ENCODE peak calls at places on chromosomes 5 and 9, in four cellular contexts. M is GM23338, I is spleen, E is SJSA1. S is an unnamed sample.

GRCh38 chr9:137281345-137282116 is 4.0 kb downstream of the TOR4A start:
- DNase-seq in M (peak), I (peak), E (no peak), S (no peak)

GRCh38 chr9:126902160-126902559 is 12.4 kb upstream of the RALGPS1 start:
- DNase-seq in I (no peak), E (no peak), M (no peak), S (no peak)

GRCh38 chr5:169711826-169712225 is 74.8 kb downstream of the DOCK2 start:
- DNase-seq in I (no peak), M (no peak), E (peak), S (no peak)

GRCh38 chr9:120608421-120608820 is 28.5 kb upstream of the CDK5RAP2 start:
- DNase-seq in E (no peak), M (no peak), I (no peak), S (no peak)

GRCh38 chr9:89871871-89872331 is 267.1 kb downstream of the GADD45G start:
- DNase-seq in I (peak), M (no peak), E (no peak), S (peak)

GRCh38 chr5:178385472-178385853 is 152.9 kb upstream of the PHYKPL start:
- DNase-seq in E (no peak), I (peak), M (no peak), S (no peak)

GRCh38 chr9:72217306-72217842 is 68.1 kb downstream of the GDA start:
- DNase-seq in E (no peak), I (no peak), M (no peak), S (no peak)

GRCh38 chr5:131810510-131811249 is 13.9 kb upstream of the FNIP1 start:
- DNase-seq in E (peak), M (peak), I (no peak), S (no peak)

GRCh38 chr9:124197177-124198095 is 60.3 kb upstream of the NEK6 start:
- DNase-seq in E (no peak), I (peak), M (no peak), S (no peak)

GRCh38 chr5:163586431-163587033 is 81.1 kb downstream of the MAT2B start:
- DNase-seq in I (no peak), M (no peak), E (no peak), S (no peak)

GRCh38 chr5:14768838-14769365 is 102.7 kb downstream of the ANKH start:
- DNase-seq in E (no peak), I (no peak), M (no peak), S (no peak)

GRCh38 chr5:151497391-151498002 is 50.1 kb downstream of the SLC36A1 start:
- DNase-seq in M (no peak), I (no peak), E (no peak), S (no peak)

GRCh38 chr9:93136011-93136440 is 2.0 kb upstream of the NINJ1 start:
- DNase-seq in M (no peak), E (no peak), I (peak), S (peak)

GRCh38 chr5:96023518-96023917 is 61.9 kb upstream of the ELL2 start:
- DNase-seq in I (no peak), E (peak), M (no peak), S (no peak)

GRCh38 chr9:93235278-93235960 is 51.5 kb downstream of the WNK2 start:
- DNase-seq in E (no peak), M (no peak), I (no peak), S (no peak)

DNA sequence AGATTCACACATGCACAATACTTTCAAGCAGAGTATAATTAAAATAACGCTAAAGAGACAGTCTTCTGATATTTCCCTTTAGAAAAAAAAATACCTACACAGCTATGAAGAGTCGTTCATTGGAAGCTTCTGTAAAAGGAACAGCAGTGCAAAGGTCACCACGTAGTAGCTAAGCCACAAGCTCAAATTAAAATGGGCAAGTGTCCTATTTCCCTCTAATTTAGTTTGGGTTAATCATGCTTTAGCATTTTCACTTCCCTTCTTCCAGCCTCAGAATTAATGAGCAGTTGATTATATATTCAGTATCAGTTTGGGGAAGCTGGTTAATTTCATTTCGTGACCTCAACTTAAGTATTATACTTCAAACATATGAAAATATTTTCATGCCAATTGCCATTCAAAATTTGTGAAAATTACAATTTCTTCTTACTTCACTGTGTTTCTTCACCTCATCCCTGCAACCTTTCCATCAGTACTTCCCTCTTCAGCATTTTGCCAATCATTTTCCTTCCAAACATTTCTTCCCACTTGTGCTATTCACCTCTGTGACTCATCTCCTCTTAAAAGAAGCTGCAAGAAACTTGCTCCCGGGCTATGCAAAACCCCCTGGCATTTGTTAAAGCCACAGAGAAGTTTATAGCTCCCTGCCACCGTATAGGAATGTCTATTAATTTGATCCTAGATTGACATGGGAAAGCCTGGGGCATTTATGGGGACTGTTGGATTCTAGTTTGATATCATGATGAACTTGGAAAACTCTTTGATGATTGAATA is 83.0 kb downstream of the DMRTA1 start:
- DNase-seq in E (no peak), I (no peak), M (no peak), S (no peak)
- H3K4me3 ChIP-seq in E (no peak), I (no peak), M (no peak), S (no peak)

GRCh38 chr5:124451721-124452383 is 294.6 kb downstream of the ZNF608 start:
- DNase-seq in I (no peak), M (no peak), E (no peak), S (no peak)

GRCh38 chr5:124440471-124440870 is 306.0 kb downstream of the ZNF608 start:
- DNase-seq in I (no peak), E (no peak), M (no peak), S (no peak)

GRCh38 chr5:124445220-124445619 is 301.2 kb downstream of the ZNF608 start:
- DNase-seq in I (no peak), M (no peak), E (no peak), S (no peak)

GRCh38 chr5:124444147-124444775 is 302.2 kb downstream of the ZNF608 start:
- DNase-seq in E (no peak), M (no peak), I (no peak), S (peak)

GRCh38 chr5:124446125-124446524 is 300.3 kb downstream of the ZNF608 start:
- DNase-seq in E (no peak), I (no peak), M (no peak), S (no peak)
- H3K27ac ChIP-seq in E (no peak), I (no peak), M (no peak), S (no peak)

GRCh38 chr5:66440202-66440680 is 156.0 kb upstream of the MAST4 start:
- DNase-seq in I (no peak), E (peak), M (no peak), S (no peak)
- H3K4me3 ChIP-seq in I (no peak), E (no peak), M (no peak), S (no peak)

DNA sequence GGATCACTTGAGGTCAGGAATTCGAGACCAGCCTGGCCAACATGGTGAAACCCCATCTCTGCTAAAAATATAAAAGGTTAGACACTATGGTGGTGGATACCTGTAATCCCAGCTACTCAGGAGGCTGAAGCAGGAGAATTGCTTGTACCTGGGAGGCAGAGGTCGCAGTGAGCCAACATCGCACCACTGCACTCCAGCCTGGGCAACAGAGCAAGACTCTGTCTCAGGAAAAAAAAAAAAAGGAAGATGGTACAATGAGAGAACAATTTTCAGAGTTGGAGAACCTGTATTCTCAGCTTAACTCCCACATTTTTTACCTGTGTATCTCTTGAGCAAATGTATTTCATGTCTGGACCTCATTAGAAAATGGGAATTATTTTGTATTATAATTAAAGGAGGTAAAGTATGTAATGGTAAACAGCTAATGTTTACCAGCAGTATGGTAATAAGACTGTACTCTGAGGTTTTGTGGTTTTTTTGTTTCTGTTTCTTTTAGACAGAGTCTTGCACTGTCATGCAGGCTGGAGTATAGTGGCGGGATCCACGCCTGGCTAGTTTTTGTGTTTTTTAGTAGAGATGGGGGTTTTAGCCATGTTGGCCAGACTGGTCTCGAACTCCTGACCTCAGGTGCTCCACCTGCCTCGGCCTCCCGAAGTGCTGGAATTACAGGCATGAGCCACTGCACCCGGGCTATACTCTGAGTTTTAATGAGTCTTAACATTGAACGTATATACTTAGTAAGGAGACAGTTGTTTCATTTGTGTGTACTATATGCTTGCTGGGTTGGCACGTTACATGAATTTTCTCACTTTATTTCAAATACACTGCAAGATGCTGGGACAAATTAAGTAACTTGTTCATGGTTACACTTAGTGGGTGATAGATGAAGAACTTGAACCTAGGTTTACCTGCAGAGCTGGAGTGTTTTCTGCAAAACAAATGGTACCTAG is 16.2 kb downstream of the UHRF2 start:
- DNase-seq in I (peak), M (no peak), E (no peak), S (no peak)
- H3K27ac ChIP-seq in I (peak), M (no peak), E (no peak), S (no peak)

GRCh38 chr9:109639666-109640231 is 140.2 kb upstream of the PALM2AKAP2 start:
- DNase-seq in I (no peak), M (peak), E (no peak), S (no peak)
- H3K4me3 ChIP-seq in I (no peak), M (peak), E (peak), S (peak)

GRCh38 chr9:21561502-21561901 is 79.4 kb upstream of the IFNE start:
- DNase-seq in E (no peak), M (no peak), I (no peak), S (no peak)

GRCh38 chr9:21558627-21559401 is 76.7 kb upstream of the IFNE start:
- DNase-seq in E (peak), M (peak), I (no peak), S (no peak)

GRCh38 chr9:21558079-21558478 is 76.0 kb upstream of the IFNE start:
- DNase-seq in M (no peak), E (no peak), I (no peak), S (no peak)

GRCh38 chr9:21559402-21560280 is 77.5 kb upstream of the IFNE start:
- DNase-seq in M (peak), E (peak), I (peak), S (no peak)

DNA sequence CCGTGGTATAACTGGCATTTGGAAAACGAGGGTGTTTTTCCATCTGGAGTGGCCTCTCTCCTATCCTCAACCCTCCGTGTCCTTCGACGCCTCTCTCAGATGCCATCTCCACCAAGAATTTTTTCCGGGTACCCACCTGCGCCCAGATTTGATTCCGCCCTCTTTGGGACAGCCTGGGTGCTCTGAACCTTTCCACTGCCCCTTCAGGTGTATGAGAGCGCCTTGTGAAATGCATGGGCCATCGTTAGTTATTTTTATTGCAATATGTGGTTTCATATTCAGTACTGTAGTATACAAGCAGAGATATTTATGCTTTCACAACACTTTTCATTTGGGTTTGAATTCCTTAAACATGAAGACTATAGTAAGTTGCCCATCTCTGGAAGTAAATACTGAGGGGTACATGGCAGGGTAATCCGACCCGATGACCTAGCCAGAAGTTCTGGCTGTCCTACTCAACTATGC is 78.2 kb upstream of the IFNE start:
- DNase-seq in I (no peak), M (peak), E (no peak), S (no peak)
- H3K27ac ChIP-seq in I (no peak), M (no peak), E (peak), S (no peak)

GRCh38 chr5:10636363-10637142 is 72.7 kb downstream of the ANKRD33B start:
- DNase-seq in I (no peak), E (no peak), M (no peak), S (no peak)
- H3K4me3 ChIP-seq in I (no peak), E (no peak), M (no peak), S (no peak)

DNA sequence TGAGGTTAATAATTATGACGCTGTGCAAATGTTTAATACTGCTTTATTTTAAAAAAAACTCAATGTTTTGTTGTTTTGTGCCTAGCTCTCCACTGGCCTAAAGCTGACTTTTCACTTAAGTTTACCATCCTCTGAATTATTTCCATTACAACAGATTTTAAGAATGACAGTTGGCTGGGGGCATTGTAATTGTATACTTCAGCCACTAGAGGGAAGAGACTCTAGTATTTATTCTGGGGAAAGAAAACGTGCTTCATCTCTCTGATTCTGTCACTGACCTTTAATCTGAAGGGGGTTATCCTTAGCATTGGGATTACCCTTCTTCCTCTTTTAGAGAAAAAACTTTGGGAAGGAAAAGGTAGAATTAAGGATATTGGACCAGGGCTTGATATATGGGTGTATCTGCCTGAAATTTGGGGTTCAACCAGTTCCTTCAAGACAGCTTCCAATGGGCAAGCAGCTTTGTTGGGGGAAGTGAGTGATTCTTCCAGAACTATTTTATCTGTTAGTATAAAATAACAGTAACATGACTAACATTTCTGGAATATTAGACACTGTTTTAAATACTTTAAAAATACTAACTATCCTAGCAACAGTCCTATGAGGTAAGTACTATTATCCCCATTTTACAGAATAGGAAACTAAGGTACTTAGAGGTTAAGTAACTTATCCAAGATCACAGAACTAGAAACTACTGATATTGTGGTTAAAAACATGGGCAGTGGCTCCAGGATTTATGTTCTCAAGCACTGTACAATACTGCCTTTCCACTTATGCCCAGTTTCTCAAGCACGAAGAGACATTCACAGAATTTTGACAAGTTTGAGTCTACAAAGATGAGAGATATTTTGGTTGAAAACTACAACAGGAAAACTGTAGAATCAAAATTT is 208.4 kb downstream of the CD180 start:
- DNase-seq in E (peak), M (peak), I (no peak), S (no peak)
- H3K27ac ChIP-seq in E (no peak), M (no peak), I (no peak), S (no peak)

GRCh38 chr9:87401681-87402080 is 96.0 kb upstream of the DAPK1 start:
- DNase-seq in E (no peak), M (no peak), I (no peak), S (no peak)

GRCh38 chr9:87406545-87407166 is 91.0 kb upstream of the DAPK1 start:
- DNase-seq in I (no peak), E (no peak), M (peak), S (no peak)

GRCh38 chr9:87402537-87402936 is 95.1 kb upstream of the DAPK1 start:
- DNase-seq in E (no peak), I (no peak), M (no peak), S (no peak)

GRCh38 chr9:87405677-87406544 is 91.8 kb upstream of the DAPK1 start:
- DNase-seq in M (no peak), E (no peak), I (no peak), S (peak)
- H3K4me3 ChIP-seq in M (peak), E (no peak), I (no peak), S (no peak)